ENCODE peak calls at places on chromosomes 1 and 21, in seven cellular contexts. Q is AG08396; E is NCI-H460; R is GM12891; J is stimulated activated CD8-positive, alpha-beta memory T cell treated with anti-CD3 and anti-CD28 coated beads, Interleukin-15, amount 100 ng/mL, for 24 hours; S is OCI-LY7; P is GM19239. W is an unnamed sample.

GRCh38 chr21:45598109-45598508 is 45.4 kb upstream of the PCBP3 start:
- DNase-seq in J (no peak), R (no peak), P (no peak), E (no peak), S (no peak), Q (no peak), W (no peak)

GRCh38 chr21:36773111-36773510 is 74.2 kb downstream of the SIM2 start:
- DNase-seq in Q (peak; percentile 70), S (no peak), E (no peak), R (no peak), P (no peak), J (no peak), W (no peak)

GRCh38 chr1:1758692-1759455 is 19.4 kb downstream of the NADK start:
- DNase-seq in R (no peak), P (no peak), E (peak; percentile 62), S (no peak), J (no peak), Q (peak; percentile 5), W (no peak)

GRCh38 chr1:231931846-231932454 is 305.4 kb downstream of the DISC1 start:
- DNase-seq in Q (no peak), S (peak; percentile 19), E (peak; percentile 7), R (peak; percentile 23), P (peak; percentile 20), J (peak; percentile 25), W (no peak)

GRCh38 chr1:193111641-193112090 is 6.5 kb upstream of the GLRX2 start:
- DNase-seq in J (no peak), E (peak; percentile 91), Q (peak; percentile 17), P (no peak), R (no peak), S (no peak), W (no peak)

GRCh38 chr1:166489356-166489669 is 322.5 kb upstream of the FAM78B start:
- DNase-seq in E (no peak), P (no peak), J (no peak), Q (no peak), S (no peak), R (no peak), W (no peak)

GRCh38 chr1:226643701-226644540 is 95.2 kb downstream of the ITPKB start:
- DNase-seq in E (no peak), Q (no peak), J (no peak), R (peak; percentile 80), S (peak; percentile 72), P (peak; percentile 54), W (no peak)

GRCh38 chr1:100034465-100034864 is 64.7 kb downstream of the SLC35A3 start:
- DNase-seq in R (no peak), J (no peak), P (no peak), Q (peak; percentile 20), E (no peak), S (peak; percentile 55), W (no peak)

GRCh38 chr1:183063349-183063748 is 40.1 kb downstream of the LAMC1 start:
- DNase-seq in J (no peak), S (no peak), R (no peak), E (no peak), Q (no peak), P (no peak), W (no peak)

GRCh38 chr1:186155594-186155993 is 219.5 kb downstream of the TPR start:
- DNase-seq in Q (peak; percentile 29), S (peak; percentile 44), P (no peak), J (no peak), E (peak; percentile 64), R (no peak), W (no peak)

GRCh38 chr1:166675213-166675612 is 164.1 kb upstream of the POGK start:
- DNase-seq in P (no peak), R (no peak), Q (no peak), S (no peak), J (no peak), E (peak; percentile 18), W (no peak)

GRCh38 chr1:99943238-99943794 is 26.5 kb upstream of the SLC35A3 start:
- DNase-seq in J (no peak), Q (no peak), P (no peak), S (no peak), R (no peak), E (peak; percentile 4), W (no peak)

GRCh38 chr1:20426923-20427322 is 59.1 kb downstream of the CAMK2N1 start:
- DNase-seq in Q (peak; percentile 71), J (no peak), P (no peak), R (no peak), S (no peak), E (no peak), W (no peak)

GRCh38 chr1:116772648-116773045 is 18.4 kb downstream of the CD2 start:
- DNase-seq in J (no peak), R (no peak), P (no peak), Q (no peak), S (no peak), E (no peak), W (no peak)

GRCh38 chr1:57424231-57425027 is 569 bp upstream of the DAB1 start:
- DNase-seq in J (no peak), P (no peak), E (peak; percentile 38), Q (peak; percentile 76), S (no peak), R (no peak), W (no peak)

GRCh38 chr1:59557549-59557885 is 257.2 kb upstream of the HOOK1 start:
- DNase-seq in J (no peak), E (no peak), S (no peak), Q (no peak), R (no peak), P (no peak), W (no peak)

GRCh38 chr1:55129194-55129728 is 85.9 kb downstream of the USP24 start:
- DNase-seq in P (no peak), Q (peak; percentile 42), R (no peak), J (no peak), S (no peak), E (no peak), W (no peak)

GRCh38 chr1:231155808-231156207 is 6.0 kb upstream of the TRIM67 start:
- DNase-seq in J (no peak), P (no peak), R (no peak), Q (no peak), S (no peak), E (no peak), W (no peak)

GRCh38 chr21:38610573-38611251 is 112.4 kb upstream of the ERG start:
- DNase-seq in E (no peak), R (no peak), S (no peak), Q (no peak), J (no peak), P (no peak), W (no peak)

GRCh38 chr1:110336300-110337039 is 2.7 kb upstream of the RBM15 start:
- DNase-seq in E (no peak), P (no peak), S (no peak), R (no peak), Q (no peak), J (no peak), W (no peak)

GRCh38 chr1:6465461-6466005 is 440 bp downstream of the TNFRSF25 start:
- DNase-seq in P (no peak), S (no peak), R (no peak), Q (no peak), J (no peak), E (no peak), W (no peak)

GRCh38 chr1:89911186-89911976 is 83.5 kb upstream of the ZNF326 start:
- DNase-seq in P (no peak), R (no peak), E (no peak), J (no peak), S (no peak), Q (peak; percentile 6), W (no peak)

GRCh38 chr21:33428669-33429068 is 25.5 kb downstream of the IFNGR2 start:
- DNase-seq in P (no peak), E (peak; percentile 83), Q (no peak), S (no peak), J (no peak), R (no peak), W (no peak)

GRCh38 chr21:42425603-42425985 is 21.9 kb downstream of the UBASH3A start:
- DNase-seq in E (no peak), Q (no peak), P (no peak), R (no peak), S (no peak), J (no peak), W (no peak)

GRCh38 chr1:201020647-201021332 is 2.7 kb downstream of the KIF21B start:
- DNase-seq in J (no peak), Q (no peak), R (no peak), P (no peak), S (peak; percentile 55), E (no peak), W (no peak)

GRCh38 chr1:9292361-9293240 is at the start of gene SPSB1:
- DNase-seq in P (peak; percentile 75), E (peak; percentile 42), S (peak; percentile 91), J (no peak), R (no peak), Q (peak; percentile 84), W (no peak)

GRCh38 chr1:51877434-51878306 is 857 bp downstream of the NRDC start:
- DNase-seq in S (peak; percentile 7), J (no peak), P (no peak), E (no peak), R (no peak), Q (peak; percentile 20), W (no peak)

GRCh38 chr1:112673589-112674439 is 645 bp upstream of the MOV10 start:
- DNase-seq in R (no peak), E (peak; percentile 14), J (no peak), Q (peak; percentile 60), S (peak; percentile 52), P (no peak), W (no peak)

GRCh38 chr1:229031491-229032341 is 239.2 kb upstream of the RAB4A start:
- DNase-seq in E (no peak), Q (no peak), J (no peak), P (no peak), R (no peak), S (no peak), W (no peak)

GRCh38 chr1:157490337-157491165 is 61.8 kb downstream of the FCRL5 start:
- DNase-seq in Q (peak; percentile 38), E (peak; percentile 67), J (peak; percentile 31), R (no peak), S (peak; percentile 73), P (peak; percentile 18), W (no peak)

GRCh38 chr1:192877283-192877886 is 68.5 kb downstream of the RGS2 start:
- DNase-seq in P (no peak), J (no peak), Q (no peak), E (no peak), S (no peak), R (no peak), W (no peak)

GRCh38 chr1:214414691-214415090 is 133.7 kb downstream of the SMYD2 start:
- DNase-seq in J (no peak), Q (no peak), E (no peak), R (no peak), P (no peak), S (no peak), W (no peak)

GRCh38 chr1:246690100-246690499 is 34.1 kb upstream of the SCCPDH start:
- DNase-seq in J (no peak), S (no peak), Q (no peak), P (no peak), E (no peak), R (no peak), W (no peak)

GRCh38 chr1:180002437-180002836 is 47.8 kb downstream of the CEP350 start:
- DNase-seq in Q (no peak), S (no peak), R (no peak), E (no peak), P (no peak), J (no peak), W (no peak)

GRCh38 chr1:10694274-10694632 is 102.2 kb downstream of the CASZ1 start:
- DNase-seq in S (peak; percentile 69), E (no peak), R (peak; percentile 85), P (peak; percentile 96), J (no peak), Q (no peak), W (no peak)

GRCh38 chr1:230768903-230769570 is 21.8 kb downstream of the CAPN9 start:
- DNase-seq in E (no peak), Q (peak; percentile 62), P (no peak), S (no peak), J (no peak), R (no peak), W (no peak)